ENCODE peak calls at places on chromosome 21, in six cellular contexts. J, L, T, M, E and N are unnamed samples.

GRCh38 chr21:34612557-34612956 is 2.4 kb downstream of the RCAN1 start:
- DNase-seq in T (no peak), J (no peak), E (no peak), L (no peak), M (no peak), N (peak)

GRCh38 chr21:14600569-14601308 is 54.6 kb upstream of the SAMSN1 start:
- DNase-seq in M (no peak), L (no peak), J (no peak), T (no peak), E (no peak), N (peak)

GRCh38 chr21:17501107-17502006 is 11.5 kb upstream of the CXADR start:
- DNase-seq in T (no peak), J (peak), M (no peak), L (no peak), E (peak), N (no peak)

GRCh38 chr21:30425826-30426225 is at the start of gene KRTAP13-3:
- DNase-seq in J (no peak), E (no peak), L (no peak), M (no peak), T (no peak), N (no peak)

GRCh38 chr21:44623575-44623974 is 3.3 kb upstream of the KRTAP10-9 start:
- DNase-seq in J (no peak), M (no peak), L (no peak), T (no peak), E (no peak), N (no peak)

GRCh38 chr21:22993822-22994574 is 1995.8 kb downstream of the NCAM2 start:
- DNase-seq in M (no peak), L (no peak), E (no peak), T (no peak), J (no peak), N (no peak)

GRCh38 chr21:39029086-39029772 is 154.0 kb downstream of the PSMG1 start:
- DNase-seq in L (no peak), J (no peak), M (peak), E (no peak), T (peak), N (peak)

GRCh38 chr21:39660596-39660995 is 47.9 kb downstream of the B3GALT5 start:
- DNase-seq in E (peak), M (peak), J (peak), L (peak), T (peak), N (peak)

GRCh38 chr21:39136711-39137110 is 46.5 kb downstream of the PSMG1 start:
- DNase-seq in L (no peak), E (no peak), T (no peak), M (peak), J (peak), N (no peak)

GRCh38 chr21:43949499-43950208 is 62.5 kb upstream of the TRAPPC10 start:
- DNase-seq in M (no peak), T (no peak), J (no peak), L (no peak), E (no peak), N (no peak)

GRCh38 chr21:44712203-44713028 is 1.0 kb upstream of the TSPEAR start:
- DNase-seq in T (no peak), E (no peak), J (no peak), L (no peak), M (no peak), N (no peak)

GRCh38 chr21:18608226-18608625 is 204.6 kb upstream of the TMPRSS15 start:
- DNase-seq in T (no peak), L (no peak), J (no peak), M (no peak), E (no peak), N (no peak)

GRCh38 chr21:17139696-17140095 is 373.1 kb upstream of the CXADR start:
- DNase-seq in L (no peak), M (no peak), T (no peak), E (no peak), J (no peak), N (peak)

GRCh38 chr21:32414579-32415358 is 2.3 kb downstream of the EVA1C start:
- DNase-seq in L (no peak), M (peak), J (peak), E (no peak), T (no peak), N (peak)

GRCh38 chr21:45040739-45041138 is 33.6 kb upstream of the ADARB1 start:
- DNase-seq in T (no peak), L (no peak), J (no peak), M (no peak), E (no peak), N (no peak)

GRCh38 chr21:28601708-28602107 is 391.0 kb downstream of the LTN1 start:
- DNase-seq in L (no peak), T (peak), J (no peak), E (no peak), M (no peak), N (peak)

GRCh38 chr21:33761104-33762036 is 119.1 kb downstream of the ITSN1 start:
- DNase-seq in M (peak), T (peak), J (peak), L (no peak), E (no peak), N (peak)

GRCh38 chr21:44517175-44517899 is 22.7 kb downstream of the KRTAP10-1 start:
- DNase-seq in J (no peak), T (no peak), L (no peak), M (peak), E (no peak), N (no peak)

GRCh38 chr21:32516729-32517649 is 68.3 kb downstream of the TCP10L start:
- DNase-seq in E (no peak), T (peak), J (peak), M (peak), L (no peak), N (peak)

GRCh38 chr21:14527690-14528652 is 18.1 kb downstream of the SAMSN1 start:
- DNase-seq in L (no peak), J (no peak), M (no peak), T (no peak), E (no peak), N (no peak)

GRCh38 chr21:44727757-44728156 is 16.4 kb upstream of the TSPEAR start:
- DNase-seq in E (no peak), J (no peak), T (no peak), M (no peak), L (no peak), N (no peak)

GRCh38 chr21:38460171-38460742 is 38.0 kb downstream of the ERG start:
- DNase-seq in J (peak), E (no peak), M (peak), L (peak), T (no peak), N (peak)

GRCh38 chr21:39007532-39007931 is 175.7 kb downstream of the PSMG1 start:
- DNase-seq in L (peak), J (peak), T (no peak), E (no peak), M (no peak), N (no peak)

GRCh38 chr21:42069327-42069726 is 1.8 kb upstream of the UMODL1 start:
- DNase-seq in T (no peak), M (no peak), L (no peak), E (no peak), J (no peak), N (no peak)

GRCh38 chr21:42068592-42068991 is 2.5 kb upstream of the UMODL1 start:
- DNase-seq in J (no peak), M (no peak), T (no peak), E (no peak), L (no peak), N (no peak)

GRCh38 chr21:42071146-42071737 is at the start of gene UMODL1:
- DNase-seq in J (no peak), E (no peak), L (no peak), T (no peak), M (no peak), N (no peak)

GRCh38 chr21:42075686-42076471 is 4.8 kb downstream of the UMODL1 start:
- DNase-seq in T (no peak), M (no peak), J (no peak), E (no peak), L (no peak), N (no peak)

DNA sequence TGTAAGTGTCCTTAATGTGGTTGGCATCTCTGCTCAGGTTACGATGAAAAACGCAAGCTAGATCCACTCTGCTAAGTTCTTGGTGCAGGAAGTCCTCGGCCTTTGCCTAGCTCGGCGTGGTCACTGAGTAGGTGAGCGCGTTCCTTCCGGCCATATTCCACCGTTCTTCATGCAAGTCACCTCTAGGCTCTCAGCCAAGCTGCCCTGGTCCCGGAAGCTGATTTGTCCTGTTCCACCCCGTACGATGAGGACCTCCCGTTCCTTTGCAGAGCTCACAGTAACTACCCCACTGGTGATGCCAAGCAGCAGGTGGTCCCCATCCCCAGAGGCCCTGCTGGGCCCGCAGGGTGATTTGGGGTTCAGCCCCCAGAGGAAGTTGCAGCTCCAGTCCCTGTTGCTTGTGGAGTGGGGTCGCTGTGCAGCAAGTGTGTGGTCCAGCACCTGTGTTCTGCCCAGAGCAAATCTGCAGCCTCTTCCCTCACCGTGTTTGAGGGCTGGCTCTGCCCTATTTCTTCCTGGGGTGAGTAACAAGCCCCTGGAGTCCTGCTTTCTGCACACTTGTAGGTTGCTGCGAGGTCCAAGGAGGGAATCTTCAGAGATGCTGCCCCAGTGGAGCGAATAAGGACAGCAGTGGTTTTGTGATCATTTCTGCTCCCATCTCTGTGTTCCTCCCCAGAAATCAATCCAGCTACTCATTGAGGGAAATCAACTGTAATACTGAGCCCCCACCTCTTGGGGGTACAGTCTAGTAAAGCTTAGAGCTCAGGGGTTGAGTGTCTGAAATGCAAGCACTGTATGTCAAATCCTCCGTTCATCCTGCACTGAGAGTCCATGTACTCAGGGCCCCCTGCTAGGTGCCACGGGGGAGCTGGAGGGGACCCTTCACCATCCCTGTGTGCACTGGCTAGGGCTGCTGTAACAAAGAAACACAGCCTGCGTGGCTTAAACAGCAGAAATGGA is 2.3 kb downstream of the UMODL1 start:
- DNase-seq in M (no peak), L (no peak), E (no peak), T (no peak), J (peak), N (no peak)
- TF ChIP-seq CTCF in M (no peak), L (no peak), E (no peak), T (peak), J (peak), N (no peak)

GRCh38 chr21:46100020-46100419 is 2.1 kb downstream of the COL6A2 start:
- DNase-seq in M (no peak), E (no peak), J (no peak), T (no peak), L (no peak), N (no peak)

GRCh38 chr21:46096997-46097825 is 701 bp upstream of the COL6A2 start:
- DNase-seq in M (no peak), E (peak), J (no peak), T (no peak), L (peak), N (no peak)

GRCh38 chr21:46097826-46098286 is at the start of gene COL6A2:
- DNase-seq in J (peak), E (peak), M (peak), L (peak), T (no peak), N (peak)

GRCh38 chr21:46099476-46099875 is 1.6 kb downstream of the COL6A2 start:
- DNase-seq in T (no peak), J (peak), E (peak), L (peak), M (no peak), N (peak)

DNA sequence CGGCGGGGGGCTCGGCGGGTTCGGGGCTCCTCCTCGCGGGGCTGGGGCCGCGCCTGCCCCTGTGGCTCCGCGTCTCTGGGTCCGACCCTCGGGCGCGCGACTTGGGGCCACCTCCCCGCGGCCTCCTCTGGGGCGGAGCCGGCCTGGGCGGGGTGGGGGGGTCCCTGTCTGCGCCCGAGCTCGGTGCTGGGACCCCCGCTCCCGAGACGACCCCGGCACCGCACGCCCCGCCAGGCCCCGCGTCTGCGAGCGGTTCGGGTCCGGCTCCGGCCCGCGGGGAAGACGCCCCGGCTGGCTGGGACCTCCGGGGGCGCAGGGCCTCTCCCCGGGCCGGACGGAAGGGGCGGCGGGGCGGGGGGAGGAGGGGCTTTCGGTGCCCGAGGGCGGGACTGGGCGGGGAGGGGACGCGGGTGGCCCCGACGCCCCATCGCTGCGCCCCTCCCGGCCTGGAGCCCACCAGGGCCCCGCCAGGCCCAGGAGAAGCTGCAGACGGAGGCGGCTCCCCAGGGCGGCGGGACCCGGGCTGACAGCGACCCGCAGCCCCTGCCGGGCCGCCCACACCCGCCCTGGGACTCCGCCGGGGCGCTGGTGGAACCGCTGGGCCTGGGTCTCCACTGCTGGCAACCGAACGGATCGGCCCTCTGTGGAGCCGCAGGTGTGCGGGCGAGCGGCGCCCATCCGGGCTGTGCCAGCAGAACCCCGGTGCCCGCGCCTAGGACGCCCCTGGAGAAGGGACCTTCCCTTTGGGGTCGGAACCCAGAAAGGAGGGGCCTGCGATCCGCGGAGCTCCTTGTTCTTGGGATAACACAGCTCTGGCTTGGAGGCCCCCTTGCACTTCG is 610 bp downstream of the COL6A2 start:
- DNase-seq in J (no peak), T (no peak), M (no peak), L (peak), E (peak), N (no peak)
- H3K4me3 ChIP-seq in J (peak), T (peak), M (peak), L (peak), E (peak), N (peak)

GRCh38 chr21:36615274-36615964 is 83.5 kb upstream of the SIM2 start:
- DNase-seq in E (no peak), M (no peak), T (no peak), L (peak), J (peak), N (no peak)
- TF ChIP-seq CTCF in E (no peak), M (no peak), T (no peak), L (no peak), J (peak), N (no peak)

DNA sequence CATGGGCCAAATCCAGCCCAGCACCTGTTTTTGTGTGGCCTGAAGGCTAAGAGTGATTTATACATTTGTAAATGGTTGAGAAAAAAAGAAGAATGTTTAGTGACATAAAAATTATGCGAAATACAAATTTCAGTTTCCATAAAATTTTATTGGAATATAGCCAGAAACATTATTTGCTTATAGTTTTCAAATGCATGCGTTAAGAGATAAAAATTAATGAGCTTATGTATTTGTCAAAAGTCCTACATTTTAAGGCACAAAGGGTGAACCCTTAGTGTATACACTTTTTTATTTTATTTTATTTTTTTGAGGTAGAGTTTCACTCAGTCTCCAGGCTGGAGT is 2.1 kb downstream of the MORC3 start:
- DNase-seq in T (no peak), J (no peak), E (no peak), M (no peak), L (no peak), N (no peak)
- H3K4me3 ChIP-seq in T (peak), J (peak), E (peak), M (peak), L (no peak), N (peak)

DNA sequence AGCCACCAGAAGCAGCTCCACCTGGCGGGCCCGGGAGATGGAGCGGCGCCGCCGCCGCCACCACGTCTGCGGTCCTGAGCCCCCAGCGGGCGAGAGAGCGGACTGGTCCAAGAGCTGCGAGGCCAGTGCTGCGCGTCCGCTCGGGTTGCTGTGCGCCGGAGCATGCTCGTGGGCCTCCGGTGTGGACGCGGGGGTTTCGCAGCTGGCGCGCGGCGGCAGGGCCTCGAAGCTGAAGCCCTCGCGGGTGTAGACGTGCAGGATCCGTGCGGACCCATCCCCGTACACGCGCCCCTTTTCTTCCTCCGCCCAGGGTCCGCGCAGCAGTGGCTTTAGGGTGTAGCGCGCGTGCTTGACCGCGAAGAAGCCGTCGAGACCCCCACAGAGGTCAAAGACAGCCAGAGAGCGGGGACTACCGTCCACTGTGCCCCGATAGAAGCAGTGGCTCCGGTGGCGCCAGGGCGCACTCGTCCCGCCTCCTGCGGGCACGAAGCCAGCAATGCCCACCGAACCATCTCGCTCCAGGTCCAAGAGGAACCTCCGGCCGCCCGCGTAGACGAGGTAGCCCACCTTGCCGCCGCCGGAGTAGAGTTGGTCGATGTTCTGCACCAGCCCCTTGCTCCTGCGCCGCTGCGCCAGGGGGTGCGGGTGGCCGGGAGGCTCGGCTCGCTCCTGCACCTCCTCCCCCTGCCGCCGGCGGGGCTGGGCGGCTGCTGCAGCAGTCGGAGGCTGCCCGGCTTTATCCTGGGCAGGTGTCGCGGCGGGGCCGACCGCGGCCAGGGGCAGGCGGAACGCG is 1.1 kb downstream of the ADAMTS5 start:
- DNase-seq in T (no peak), M (peak), L (no peak), E (peak), J (no peak), N (no peak)
- TF ChIP-seq CTCF in T (peak), M (peak), L (peak), E (no peak), J (no peak), N (peak)

DNA sequence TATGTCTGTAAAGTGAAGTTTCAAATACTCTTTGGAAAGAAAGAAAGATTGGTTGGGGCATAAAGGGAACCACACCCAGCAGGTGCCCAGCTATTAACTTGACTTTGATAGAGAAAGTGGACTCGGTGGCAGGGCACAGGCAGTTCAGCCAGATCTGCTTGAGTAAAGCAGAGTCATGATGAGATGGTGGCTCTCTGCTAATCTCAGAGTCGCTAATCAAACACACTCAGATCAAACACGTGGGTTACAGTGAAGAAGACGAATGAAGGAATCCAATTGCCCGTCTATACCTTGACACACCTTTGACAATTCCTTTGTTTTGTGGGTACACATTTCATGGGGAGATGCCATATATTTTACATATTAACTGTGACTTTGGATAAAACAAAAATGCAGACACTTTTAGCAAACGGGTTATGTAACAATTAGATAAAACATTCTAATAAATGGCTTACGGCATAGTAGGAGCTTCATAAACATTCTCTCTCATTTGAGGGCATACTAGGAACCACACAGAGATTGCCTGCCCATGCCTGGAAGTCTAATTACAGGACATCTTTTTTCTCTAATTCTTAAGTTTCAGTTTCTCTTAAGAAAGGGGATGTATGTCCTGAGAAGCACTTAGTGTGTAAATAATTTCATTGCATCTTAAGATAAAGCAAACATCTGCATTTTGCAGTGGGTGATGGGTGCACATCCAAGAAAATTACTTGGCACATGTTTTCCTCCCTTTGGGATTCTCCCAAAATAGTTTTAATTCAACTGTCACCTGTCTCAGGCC is 7.2 kb downstream of the CBR1 start:
- DNase-seq in L (no peak), E (no peak), J (no peak), M (no peak), T (no peak), N (no peak)
- H3K4me3 ChIP-seq in L (no peak), E (no peak), J (no peak), M (no peak), T (no peak), N (no peak)